ENCODE peak calls at places on chromosomes 5 and 9, in five cellular contexts. G is GM12878, X is stomach, D is upper lobe of left lung, A is sigmoid colon. L is an unnamed sample. For H3K4me1, the result is how much of the 10 kb centered on the place peaks cover.

GRCh38 chr5:33903118-33903517 is 11.3 kb upstream of the ADAMTS12 start:
- DNase-seq in G (no peak), X (no peak), D (no peak), A (no peak), L (no peak)

GRCh38 chr5:111551569-111552275 is 39.4 kb upstream of the STARD4 start:
- DNase-seq in G (no peak), X (no peak), D (no peak), A (no peak), L (no peak)

GRCh38 chr5:93598997-93599371 is 16.0 kb downstream of the NR2F1 start:
- DNase-seq in G (no peak), X (no peak), D (no peak), A (no peak), L (no peak)

GRCh38 chr5:179608131-179608581 is 15.3 kb downstream of the HNRNPH1 start:
- DNase-seq in G (no peak), X (no peak), D (no peak), A (peak), L (no peak)

GRCh38 chr9:112072721-112073553 is 102.2 kb downstream of the SUSD1 start:
- DNase-seq in G (no peak), X (no peak), D (no peak), A (no peak), L (peak)

GRCh38 chr5:180378412-180379344 is 25.5 kb upstream of the GFPT2 start:
- DNase-seq in G (no peak), X (no peak), D (no peak), A (no peak), L (no peak)

GRCh38 chr5:153425914-153426313 is 64.6 kb upstream of the GRIA1 start:
- DNase-seq in G (no peak), X (no peak), D (no peak), A (no peak), L (no peak)

GRCh38 chr5:20601678-20602100 is 613.7 kb upstream of the CDH18 start:
- DNase-seq in G (no peak), X (no peak), D (no peak), A (no peak), L (no peak)

GRCh38 chr9:115042781-115043509 is 75.0 kb downstream of the TNC start:
- DNase-seq in G (peak), X (no peak), D (no peak), A (no peak), L (no peak)

GRCh38 chr5:56532411-56532935 is 282.9 kb upstream of the MAP3K1 start:
- DNase-seq in G (no peak), X (no peak), D (no peak), A (no peak), L (no peak)

GRCh38 chr5:95178046-95178651 is 106.7 kb downstream of the MCTP1 start:
- DNase-seq in G (peak), X (no peak), D (no peak), A (no peak), L (no peak)

GRCh38 chr5:173984218-173984617 is 4.8 kb upstream of the C5orf47 start:
- DNase-seq in G (no peak), X (no peak), D (no peak), A (no peak), L (no peak)

GRCh38 chr5:42518595-42519067 is 95.4 kb downstream of the GHR start:
- DNase-seq in G (no peak), X (no peak), D (no peak), A (peak), L (no peak)

GRCh38 chr9:591292-591691 is 250.2 kb upstream of the DMRT1 start:
- DNase-seq in G (no peak), X (peak), D (no peak), A (no peak), L (no peak)

GRCh38 chr5:158991391-158991790 is 108.3 kb downstream of the EBF1 start:
- DNase-seq in G (no peak), X (no peak), D (no peak), A (no peak), L (no peak)

GRCh38 chr9:132042324-132042723 is 37.3 kb downstream of the MED27 start:
- DNase-seq in G (no peak), X (no peak), D (no peak), A (no peak), L (no peak)

GRCh38 chr5:153490124-153491085 is at the start of gene GRIA1:
- DNase-seq in G (no peak), X (no peak), D (no peak), A (no peak), L (peak)

GRCh38 chr9:132857031-132857430 is 21.1 kb downstream of the AK8 start:
- DNase-seq in G (no peak), X (peak), D (no peak), A (peak), L (no peak)

GRCh38 chr5:1512541-1513291 is 11.0 kb downstream of the LPCAT1 start:
- DNase-seq in G (no peak), X (peak), D (peak), A (peak), L (no peak)

GRCh38 chr5:126268697-126269315 is 154.4 kb upstream of the GRAMD2B start:
- DNase-seq in G (no peak), X (no peak), D (no peak), A (no peak), L (no peak)

GRCh38 chr5:147361441-147362175 is 126.8 kb downstream of the STK32A start:
- DNase-seq in G (no peak), X (no peak), D (no peak), A (no peak), L (no peak)

GRCh38 chr5:33936004-33936380 is 194 bp upstream of the RXFP3 start:
- DNase-seq in G (no peak), X (peak), D (peak), A (no peak), L (no peak)

GRCh38 chr5:42641321-42642005 is 115.2 kb upstream of the CCDC152 start:
- DNase-seq in G (no peak), X (no peak), D (no peak), A (no peak), L (no peak)

DNA sequence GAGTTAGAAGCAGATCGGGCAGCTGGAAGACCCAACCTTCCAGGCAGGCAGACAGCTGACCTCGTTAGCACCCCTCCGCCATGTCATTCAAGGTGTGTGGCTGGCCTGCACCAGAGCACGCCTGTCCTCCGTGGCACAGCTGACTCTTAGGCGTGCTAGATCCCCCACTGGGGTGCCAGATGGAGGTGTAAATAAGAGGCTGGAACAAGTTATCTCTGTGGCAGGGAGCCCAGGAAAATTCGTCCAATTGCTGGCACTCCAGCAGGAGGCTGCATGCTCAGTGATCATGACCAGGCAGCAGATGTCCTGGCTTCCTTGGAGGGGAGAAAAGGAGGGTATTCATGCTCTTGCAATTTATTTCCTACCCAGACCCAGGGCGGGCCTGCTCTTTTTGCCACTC is 7.8 kb upstream of the ALDOB start:
- DNase-seq in G (no peak), X (peak), D (peak), A (peak), L (no peak)
- TF ChIP-seq POLR2A in G (no peak), X (no peak), D (no peak), A (no peak), L (no peak)

GRCh38 chr9:120937596-120937995 is 11.0 kb upstream of the TRAF1 start:
- DNase-seq in G (no peak), X (no peak), D (no peak), A (no peak), L (no peak)
- H3K4me1 ChIP-seq in G (under half), X (under half), D (half or more), A (under half), L (half or more)

DNA sequence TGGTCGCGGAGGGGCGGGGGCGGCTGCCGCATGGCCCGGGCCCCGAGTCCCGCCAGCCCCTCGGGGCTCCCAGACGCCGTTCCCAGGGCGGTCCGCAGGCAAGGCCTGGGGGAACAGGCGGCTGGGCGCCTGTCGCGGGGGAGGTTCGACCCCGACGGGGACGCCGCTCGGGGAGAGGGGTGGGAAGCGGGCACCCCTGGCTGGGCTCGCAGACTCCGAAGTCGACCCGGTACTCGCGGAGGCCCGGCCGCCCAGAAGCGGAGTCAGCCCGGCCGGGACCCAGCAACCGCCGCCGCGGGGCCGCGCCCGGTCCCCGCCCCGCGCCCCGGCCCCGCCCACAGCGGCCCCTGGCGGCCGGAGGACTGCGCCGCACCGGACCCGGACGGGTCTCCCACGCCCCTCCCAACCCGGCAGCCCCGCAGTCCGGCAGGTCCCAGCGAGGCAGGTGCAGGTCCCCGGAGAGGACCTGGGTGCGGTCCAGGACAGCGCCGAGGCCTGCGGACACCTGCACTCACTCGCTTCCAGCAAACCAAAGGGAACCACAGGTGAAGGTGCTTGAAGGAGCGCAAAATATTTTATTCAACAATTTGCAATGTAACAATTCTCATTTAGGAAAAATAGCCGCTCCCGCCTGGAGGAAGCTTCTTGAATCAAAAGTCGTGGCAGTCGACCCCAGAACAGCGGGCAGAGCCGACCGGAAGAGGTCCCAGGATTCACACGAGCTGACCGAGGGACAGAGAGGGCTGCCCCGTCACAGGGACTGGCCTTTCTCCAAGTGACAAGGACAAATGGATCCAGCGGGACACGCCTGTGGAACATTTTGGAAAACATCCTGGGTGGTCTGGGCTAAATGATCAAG is at the start of gene INPP5E:
- DNase-seq in G (no peak), X (peak), D (peak), A (peak), L (no peak)
- TF ChIP-seq POLR2AphosphoS5 in G (no peak), X (no peak), D (no peak), A (no peak), L (no peak)

GRCh38 chr5:79514391-79515105 is 614 bp upstream of the HOMER1 start:
- DNase-seq in G (peak), X (peak), D (peak), A (peak), L (peak)
- TF ChIP-seq POLR2A in G (peak), X (no peak), D (peak), A (peak), L (peak)

DNA sequence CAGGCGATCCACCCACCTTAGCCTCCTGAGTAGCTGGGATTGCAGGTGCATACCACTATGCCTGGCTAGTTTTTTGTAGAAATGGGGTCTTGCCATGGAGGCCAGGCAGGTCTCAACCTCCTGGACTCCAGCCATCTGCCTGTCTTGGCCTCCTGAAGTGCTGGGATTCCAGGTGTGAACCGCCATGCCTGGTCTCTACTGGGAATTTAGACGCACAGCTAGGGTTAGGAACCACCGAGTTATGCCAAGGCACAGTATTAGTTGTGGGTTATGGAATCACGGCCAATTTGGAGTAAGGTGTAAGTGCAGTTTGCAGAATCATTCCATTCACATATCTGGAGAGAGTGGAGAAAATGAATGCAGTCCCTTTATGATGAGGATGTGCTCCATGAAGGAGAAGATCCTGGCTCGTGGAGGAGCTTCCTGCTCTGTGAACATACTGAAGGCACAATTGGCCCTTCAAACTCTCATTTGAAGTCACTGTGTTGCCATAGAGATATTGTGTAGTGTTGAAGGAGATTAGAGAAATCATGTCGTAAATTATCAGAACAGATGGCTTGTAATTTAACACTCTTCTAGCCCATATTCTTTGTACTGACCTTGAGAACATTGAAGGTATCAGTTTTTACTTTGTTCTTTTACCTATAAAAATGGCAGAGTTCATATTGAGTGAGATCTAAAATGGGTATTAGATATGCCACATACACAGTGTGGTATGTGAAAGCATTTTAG is 18.8 kb downstream of the TRIO start:
- DNase-seq in G (no peak), X (no peak), D (no peak), A (no peak), L (no peak)
- H3K4me1 ChIP-seq in G (under half), X (under half), D (under half), A (half or more), L (under half)

DNA sequence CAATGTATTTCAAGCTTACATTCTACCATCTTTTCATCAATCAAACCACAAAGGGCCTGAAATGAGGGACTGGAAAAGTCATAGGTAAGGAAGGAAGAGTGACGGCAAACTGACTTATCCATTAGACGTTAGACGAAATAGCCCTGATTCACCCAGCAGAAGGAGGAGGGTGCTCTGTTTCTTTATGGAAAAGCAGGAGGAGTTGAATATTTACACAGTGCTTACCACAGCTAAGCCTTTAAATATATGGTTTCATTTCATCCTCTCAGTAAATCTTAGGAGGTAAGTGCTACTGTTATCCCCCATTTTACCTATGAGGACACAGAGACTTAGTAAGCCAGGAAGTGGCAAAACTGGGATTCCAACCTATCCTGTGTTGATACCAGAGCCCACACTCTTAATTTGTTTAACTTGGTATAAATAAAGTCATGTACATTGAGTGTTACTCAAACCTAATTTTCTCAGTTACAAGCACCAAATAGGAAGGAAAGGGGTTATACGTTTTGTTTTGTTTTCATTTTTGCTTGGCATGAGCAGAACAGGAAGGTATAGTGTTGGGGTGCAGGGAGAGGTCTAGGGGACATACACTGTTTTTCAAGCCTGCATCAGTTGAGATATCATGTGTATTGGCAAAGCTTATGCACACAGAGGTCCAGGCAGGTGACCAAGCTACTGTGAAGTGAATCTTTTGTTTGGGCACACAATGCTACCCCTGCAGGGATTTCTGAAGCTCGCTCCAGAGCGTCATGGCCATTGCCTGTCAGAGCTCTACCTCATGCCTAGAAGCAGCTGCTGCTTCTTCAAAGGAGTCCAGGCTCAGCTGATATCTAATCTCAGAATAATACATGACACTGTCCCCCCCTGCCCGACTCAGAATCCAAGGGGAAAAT is 98.0 kb upstream of the IFNK start:
- DNase-seq in G (no peak), X (no peak), D (no peak), A (no peak), L (no peak)
- TF ChIP-seq POLR2AphosphoS5 in G (no peak), X (no peak), D (no peak), A (no peak), L (no peak)

L was measured in esophagus muscularis mucosa.